ENCODE peak calls at places on chromosome 10, in five cellular contexts. One of them, this sample, is unnamed.

GRCh38 chr10:49379596-49380410 is 16.1 kb downstream of the DRGX start:
- DNase-seq in GM10248: peak
- DNase-seq in BE2C: no peak
- DNase-seq in mesothelial cell of epicardium: no peak
- DNase-seq in brain microvascular endothelial cell: no peak
- DNase-seq in this sample: no peak

GRCh38 chr10:6203331-6204062 is 765 bp downstream of the PFKFB3 start:
- DNase-seq in GM10248: peak
- DNase-seq in BE2C: peak
- DNase-seq in mesothelial cell of epicardium: peak
- DNase-seq in brain microvascular endothelial cell: no peak
- DNase-seq in this sample: peak

GRCh38 chr10:11146402-11147171 is 128.9 kb downstream of the CELF2 start:
- DNase-seq in GM10248: no peak
- DNase-seq in BE2C: no peak
- DNase-seq in mesothelial cell of epicardium: no peak
- DNase-seq in brain microvascular endothelial cell: peak
- DNase-seq in this sample: no peak

GRCh38 chr10:117409549-117410283 is 34.5 kb upstream of the PDZD8 start:
- DNase-seq in GM10248: no peak
- DNase-seq in BE2C: no peak
- DNase-seq in mesothelial cell of epicardium: no peak
- DNase-seq in brain microvascular endothelial cell: no peak
- DNase-seq in this sample: no peak

GRCh38 chr10:30691601-30692015 is 62.1 kb upstream of the LYZL2 start:
- DNase-seq in GM10248: no peak
- DNase-seq in BE2C: no peak
- DNase-seq in mesothelial cell of epicardium: no peak
- DNase-seq in brain microvascular endothelial cell: no peak
- DNase-seq in this sample: no peak

GRCh38 chr10:3452683-3453388 is 280.3 kb upstream of the PITRM1 start:
- DNase-seq in GM10248: no peak
- DNase-seq in BE2C: no peak
- DNase-seq in mesothelial cell of epicardium: no peak
- DNase-seq in brain microvascular endothelial cell: peak
- DNase-seq in this sample: no peak

GRCh38 chr10:90204131-90204955 is 503.0 kb downstream of the KIF20B start:
- DNase-seq in GM10248: no peak
- DNase-seq in BE2C: no peak
- DNase-seq in mesothelial cell of epicardium: no peak
- DNase-seq in brain microvascular endothelial cell: no peak
- DNase-seq in this sample: no peak

GRCh38 chr10:47218803-47219202 is 81.2 kb upstream of the GDF10 start:
- DNase-seq in GM10248: no peak
- DNase-seq in BE2C: no peak
- DNase-seq in mesothelial cell of epicardium: no peak
- DNase-seq in brain microvascular endothelial cell: no peak
- DNase-seq in this sample: no peak

GRCh38 chr10:97701438-97702064 is 12.0 kb upstream of the MARVELD1 start:
- DNase-seq in GM10248: peak
- DNase-seq in BE2C: peak
- DNase-seq in mesothelial cell of epicardium: peak
- DNase-seq in brain microvascular endothelial cell: peak
- DNase-seq in this sample: peak

GRCh38 chr10:117004627-117005453 is at the start of gene SHTN1:
- DNase-seq in GM10248: peak
- DNase-seq in BE2C: peak
- DNase-seq in mesothelial cell of epicardium: peak
- DNase-seq in brain microvascular endothelial cell: peak
- DNase-seq in this sample: peak

GRCh38 chr10:86603256-86603655 is 51.1 kb upstream of the OPN4 start:
- DNase-seq in GM10248: no peak
- DNase-seq in BE2C: no peak
- DNase-seq in mesothelial cell of epicardium: no peak
- DNase-seq in brain microvascular endothelial cell: no peak
- DNase-seq in this sample: no peak

GRCh38 chr10:89294840-89295239 is 7.0 kb upstream of the IFIT2 start:
- DNase-seq in GM10248: no peak
- DNase-seq in BE2C: no peak
- DNase-seq in mesothelial cell of epicardium: no peak
- DNase-seq in brain microvascular endothelial cell: no peak
- DNase-seq in this sample: no peak

GRCh38 chr10:21413680-21414079 is 111.8 kb downstream of the SKIDA1 start:
- DNase-seq in GM10248: no peak
- DNase-seq in BE2C: no peak
- DNase-seq in mesothelial cell of epicardium: no peak
- DNase-seq in brain microvascular endothelial cell: no peak
- DNase-seq in this sample: no peak

GRCh38 chr10:119677126-119677525 is 25.9 kb downstream of the BAG3 start:
- DNase-seq in GM10248: no peak
- DNase-seq in BE2C: no peak
- DNase-seq in mesothelial cell of epicardium: no peak
- DNase-seq in brain microvascular endothelial cell: no peak
- DNase-seq in this sample: no peak

GRCh38 chr10:130358981-130359650 is 222.9 kb downstream of the GLRX3 start:
- DNase-seq in GM10248: no peak
- DNase-seq in BE2C: no peak
- DNase-seq in mesothelial cell of epicardium: no peak
- DNase-seq in brain microvascular endothelial cell: no peak
- DNase-seq in this sample: no peak

GRCh38 chr10:122861724-122862161 is 16.1 kb upstream of the CUZD1 start:
- DNase-seq in GM10248: no peak
- DNase-seq in BE2C: no peak
- DNase-seq in mesothelial cell of epicardium: no peak
- DNase-seq in brain microvascular endothelial cell: peak
- DNase-seq in this sample: no peak

GRCh38 chr10:122307669-122308486 is 36.8 kb downstream of the BTBD16 start:
- DNase-seq in GM10248: peak
- DNase-seq in BE2C: no peak
- DNase-seq in mesothelial cell of epicardium: no peak
- DNase-seq in brain microvascular endothelial cell: peak
- DNase-seq in this sample: no peak

GRCh38 chr10:61356342-61356741 is 96.8 kb downstream of the TMEM26 start:
- DNase-seq in GM10248: no peak
- DNase-seq in BE2C: no peak
- DNase-seq in mesothelial cell of epicardium: no peak
- DNase-seq in brain microvascular endothelial cell: no peak
- DNase-seq in this sample: no peak

GRCh38 chr10:78457804-78458483 is 424.3 kb downstream of the RPS24 start:
- DNase-seq in GM10248: no peak
- DNase-seq in BE2C: no peak
- DNase-seq in mesothelial cell of epicardium: no peak
- DNase-seq in brain microvascular endothelial cell: peak
- DNase-seq in this sample: no peak

GRCh38 chr10:132677096-132677904 is 108.6 kb downstream of the NKX6-2 start:
- DNase-seq in GM10248: no peak
- DNase-seq in BE2C: no peak
- DNase-seq in mesothelial cell of epicardium: no peak
- DNase-seq in brain microvascular endothelial cell: no peak
- DNase-seq in this sample: peak

GRCh38 chr10:128938488-128938887 is 528.6 kb upstream of the MGMT start:
- DNase-seq in GM10248: no peak
- DNase-seq in BE2C: no peak
- DNase-seq in mesothelial cell of epicardium: no peak
- DNase-seq in brain microvascular endothelial cell: no peak
- DNase-seq in this sample: no peak

GRCh38 chr10:34711500-34711899 is 103.6 kb downstream of the PARD3 start:
- DNase-seq in GM10248: no peak
- DNase-seq in BE2C: no peak
- DNase-seq in mesothelial cell of epicardium: no peak
- DNase-seq in brain microvascular endothelial cell: no peak
- DNase-seq in this sample: no peak

GRCh38 chr10:14163374-14164125 is 167.2 kb downstream of the FRMD4A start:
- DNase-seq in GM10248: no peak
- DNase-seq in BE2C: no peak
- DNase-seq in mesothelial cell of epicardium: no peak
- DNase-seq in brain microvascular endothelial cell: no peak
- DNase-seq in this sample: no peak

GRCh38 chr10:32949221-32949678 is 8.8 kb downstream of the ITGB1 start:
- DNase-seq in GM10248: no peak
- DNase-seq in BE2C: no peak
- DNase-seq in mesothelial cell of epicardium: no peak
- DNase-seq in brain microvascular endothelial cell: no peak
- DNase-seq in this sample: no peak

GRCh38 chr10:87861566-87861952 is 1.8 kb downstream of the KLLN start:
- DNase-seq in GM10248: peak
- DNase-seq in BE2C: no peak
- DNase-seq in mesothelial cell of epicardium: no peak
- DNase-seq in brain microvascular endothelial cell: peak
- DNase-seq in this sample: peak

GRCh38 chr10:48389272-48389671 is 82.8 kb downstream of the MAPK8 start:
- DNase-seq in GM10248: no peak
- DNase-seq in BE2C: no peak
- DNase-seq in mesothelial cell of epicardium: no peak
- DNase-seq in brain microvascular endothelial cell: no peak
- DNase-seq in this sample: no peak

GRCh38 chr10:100621360-100622205 is 85.8 kb downstream of the HIF1AN start:
- DNase-seq in GM10248: no peak
- DNase-seq in BE2C: peak
- DNase-seq in mesothelial cell of epicardium: no peak
- DNase-seq in brain microvascular endothelial cell: no peak
- DNase-seq in this sample: no peak

GRCh38 chr10:31362023-31362641 is 43.1 kb downstream of the ZEB1 start:
- DNase-seq in GM10248: no peak
- DNase-seq in BE2C: no peak
- DNase-seq in mesothelial cell of epicardium: no peak
- DNase-seq in brain microvascular endothelial cell: no peak
- DNase-seq in this sample: no peak

GRCh38 chr10:112454910-112455779 is 8.1 kb downstream of the VTI1A start:
- DNase-seq in GM10248: no peak
- DNase-seq in BE2C: no peak
- DNase-seq in mesothelial cell of epicardium: no peak
- DNase-seq in brain microvascular endothelial cell: no peak
- DNase-seq in this sample: no peak

GRCh38 chr10:72694476-72695369 is 2.8 kb downstream of the MCU start:
- DNase-seq in GM10248: peak
- DNase-seq in BE2C: peak
- DNase-seq in mesothelial cell of epicardium: no peak
- DNase-seq in brain microvascular endothelial cell: no peak
- DNase-seq in this sample: no peak

GRCh38 chr10:8705415-8705814 is 650.9 kb downstream of the GATA3 start:
- DNase-seq in GM10248: no peak
- DNase-seq in BE2C: no peak
- DNase-seq in mesothelial cell of epicardium: no peak
- DNase-seq in brain microvascular endothelial cell: no peak
- DNase-seq in this sample: no peak

GRCh38 chr10:33376976-33377657 is 42.6 kb upstream of the NRP1 start:
- DNase-seq in GM10248: no peak
- DNase-seq in BE2C: no peak
- DNase-seq in mesothelial cell of epicardium: no peak
- DNase-seq in brain microvascular endothelial cell: peak
- DNase-seq in this sample: no peak

GRCh38 chr10:70267161-70267933 is 16.5 kb downstream of the NPFFR1 start:
- DNase-seq in GM10248: no peak
- DNase-seq in BE2C: peak
- DNase-seq in mesothelial cell of epicardium: no peak
- DNase-seq in brain microvascular endothelial cell: peak
- DNase-seq in this sample: no peak
- TF ChIP-seq CTCF in GM10248: no peak
- TF ChIP-seq CTCF in BE2C: peak
- TF ChIP-seq CTCF in mesothelial cell of epicardium: no peak
- TF ChIP-seq CTCF in brain microvascular endothelial cell: peak
- TF ChIP-seq CTCF in this sample: no peak

GRCh38 chr10:26573674-26574073 is 123.8 kb upstream of the PDSS1 start:
- DNase-seq in GM10248: no peak
- DNase-seq in BE2C: no peak
- DNase-seq in mesothelial cell of epicardium: no peak
- DNase-seq in brain microvascular endothelial cell: no peak
- DNase-seq in this sample: no peak
- TF ChIP-seq CTCF in GM10248: no peak
- TF ChIP-seq CTCF in BE2C: peak
- TF ChIP-seq CTCF in mesothelial cell of epicardium: no peak
- TF ChIP-seq CTCF in brain microvascular endothelial cell: peak
- TF ChIP-seq CTCF in this sample: no peak

GRCh38 chr10:27019827-27020226 is 80.5 kb downstream of the ANKRD26 start:
- DNase-seq in GM10248: no peak
- DNase-seq in BE2C: no peak
- DNase-seq in mesothelial cell of epicardium: no peak
- DNase-seq in brain microvascular endothelial cell: no peak
- DNase-seq in this sample: no peak

GRCh38 chr10:27020243-27020642 is 80.1 kb downstream of the ANKRD26 start:
- DNase-seq in GM10248: no peak
- DNase-seq in BE2C: no peak
- DNase-seq in mesothelial cell of epicardium: no peak
- DNase-seq in brain microvascular endothelial cell: no peak
- DNase-seq in this sample: no peak

DNA sequence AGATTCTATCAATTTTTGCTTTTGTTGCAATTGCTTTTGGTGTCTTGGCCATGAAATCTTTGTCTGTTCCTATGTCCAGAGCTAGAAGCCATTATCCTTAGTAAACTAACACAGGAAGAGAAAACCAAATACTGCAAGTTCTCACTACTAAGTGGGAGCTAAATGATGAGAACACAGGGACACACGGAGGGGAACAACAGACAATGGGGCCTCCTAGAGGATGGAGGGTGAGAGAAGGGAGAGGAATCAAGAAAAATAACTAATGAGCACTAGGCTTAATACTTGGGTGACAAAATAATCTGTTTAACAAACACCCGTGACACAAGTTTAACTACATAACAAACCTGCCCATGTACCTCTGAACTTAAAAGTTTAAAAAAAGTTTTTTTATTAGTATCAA is 78.2 kb downstream of the ANKRD26 start:
- DNase-seq in GM10248: no peak
- DNase-seq in BE2C: no peak
- DNase-seq in mesothelial cell of epicardium: no peak
- DNase-seq in brain microvascular endothelial cell: no peak
- DNase-seq in this sample: no peak
- TF ChIP-seq CTCF in GM10248: no peak
- TF ChIP-seq CTCF in BE2C: no peak
- TF ChIP-seq CTCF in mesothelial cell of epicardium: no peak
- TF ChIP-seq CTCF in brain microvascular endothelial cell: no peak
- TF ChIP-seq CTCF in this sample: no peak

DNA sequence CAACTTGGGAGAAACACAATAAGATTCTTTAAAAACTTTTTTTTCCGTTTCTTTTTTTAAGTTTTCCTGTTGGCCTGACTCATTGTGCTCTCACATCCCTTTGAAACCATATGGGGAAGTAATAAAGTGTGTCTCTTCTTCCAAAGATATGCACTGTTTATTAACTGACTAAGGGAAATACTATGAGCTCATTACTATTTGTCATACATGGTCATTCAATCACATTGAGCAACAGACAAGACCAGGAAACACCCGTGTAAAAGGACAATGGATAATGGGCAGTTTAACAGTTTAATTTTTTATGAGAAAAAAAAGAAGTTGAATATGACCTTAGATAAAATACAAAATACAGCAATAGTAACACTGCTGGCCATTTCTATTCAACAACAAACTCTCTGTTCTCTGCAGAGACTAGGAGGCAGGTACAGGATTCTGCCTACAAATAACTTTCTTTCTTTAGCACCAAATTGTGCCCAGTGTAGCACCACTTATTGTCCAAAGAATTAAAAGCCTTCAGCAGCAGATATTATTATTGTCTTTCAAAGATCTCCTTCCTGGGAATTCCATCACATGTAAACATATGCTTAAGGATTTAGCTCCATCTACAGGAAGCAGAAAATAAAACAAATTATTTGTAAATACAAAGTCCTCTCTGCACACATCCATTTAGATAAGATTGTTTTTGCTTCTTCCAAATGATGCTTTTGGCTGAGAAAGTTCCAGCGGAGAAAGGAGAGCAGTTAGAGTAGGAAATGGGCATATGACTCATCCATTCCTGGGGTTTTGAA is 55.0 kb upstream of the AKR1E2 start:
- DNase-seq in GM10248: no peak
- DNase-seq in BE2C: no peak
- DNase-seq in mesothelial cell of epicardium: no peak
- DNase-seq in brain microvascular endothelial cell: peak
- DNase-seq in this sample: no peak
- TF ChIP-seq CTCF in GM10248: peak
- TF ChIP-seq CTCF in BE2C: peak
- TF ChIP-seq CTCF in mesothelial cell of epicardium: peak
- TF ChIP-seq CTCF in brain microvascular endothelial cell: no peak
- TF ChIP-seq CTCF in this sample: no peak